ENCODE peak calls at places on chromosomes 12 and 14, in five cellular contexts. R is upper lobe of left lung, V is body of pancreas, O is IMR-90, J is right lobe of liver. E is an unnamed sample.

GRCh38 chr12:115811929-115812328 is 465.6 kb downstream of the MED13L start:
- ATAC-seq in O (no peak), R (no peak), V (no peak), J (no peak), E (no peak)

GRCh38 chr12:94047781-94048567 is 100.4 kb upstream of the PLXNC1 start:
- ATAC-seq in O (no peak), J (no peak), R (no peak), V (no peak), E (no peak)

GRCh38 chr12:27583057-27583797 is 59.2 kb downstream of the PPFIBP1 start:
- ATAC-seq in V (peak), O (peak), J (peak), R (peak), E (no peak)

GRCh38 chr14:79834856-79835255 is 376.4 kb downstream of the DIO2 start:
- ATAC-seq in V (no peak), O (no peak), J (no peak), R (no peak), E (no peak)

GRCh38 chr14:79466938-79467527 is 744.3 kb downstream of the DIO2 start:
- ATAC-seq in J (no peak), O (no peak), R (no peak), V (no peak), E (no peak)

GRCh38 chr14:68230941-68231717 is 411.6 kb downstream of the RAD51B start:
- ATAC-seq in R (no peak), O (no peak), V (no peak), J (peak), E (no peak)

GRCh38 chr14:52951730-52952481 is 1.1 kb upstream of the FERMT2 start:
- ATAC-seq in R (peak), O (peak), J (peak), V (peak), E (peak)

GRCh38 chr12:51424662-51425539 is at the start of gene SLC4A8:
- ATAC-seq in R (peak), J (peak), O (peak), V (peak), E (peak)

GRCh38 chr14:94480809-94481208 is 4.8 kb upstream of the SERPINA9 start:
- ATAC-seq in O (no peak), V (no peak), R (no peak), J (peak), E (no peak)

GRCh38 chr12:93090768-93091172 is 161.7 kb upstream of the EEA1 start:
- ATAC-seq in R (no peak), O (peak), V (no peak), J (no peak), E (no peak)

GRCh38 chr12:9736931-9737705 is 4.2 kb upstream of the CLECL1 start:
- ATAC-seq in O (no peak), J (no peak), R (peak), V (no peak), E (no peak)

GRCh38 chr14:102080183-102081080 is 6.4 kb downstream of the HSP90AA1 start:
- ATAC-seq in O (no peak), J (no peak), V (no peak), R (no peak), E (no peak)

GRCh38 chr12:130863298-130863697 is 8.6 kb upstream of the RAN start:
- ATAC-seq in O (no peak), V (no peak), J (peak), R (no peak), E (no peak)

GRCh38 chr12:104501641-104502040 is 44.9 kb downstream of the CHST11 start:
- ATAC-seq in O (no peak), V (peak), R (no peak), J (no peak), E (no peak)

GRCh38 chr14:60720962-60721330 is 3.2 kb downstream of the SIX4 start:
- ATAC-seq in V (no peak), R (no peak), J (no peak), O (no peak), E (no peak)

GRCh38 chr14:76104802-76105355 is 46.8 kb upstream of the GPATCH2L start:
- ATAC-seq in O (no peak), V (no peak), R (no peak), J (no peak), E (no peak)

GRCh38 chr14:32621585-32621984 is 292.5 kb downstream of the AKAP6 start:
- ATAC-seq in O (no peak), J (no peak), V (no peak), R (no peak), E (no peak)

GRCh38 chr12:109020750-109021380 is at the start of gene SVOP:
- ATAC-seq in V (peak), J (peak), R (peak), O (peak), E (peak)

GRCh38 chr12:23941780-23942179 is 7.7 kb downstream of the SOX5 start:
- ATAC-seq in J (peak), V (no peak), R (no peak), O (no peak), E (no peak)

GRCh38 chr12:9750276-9751203 is 10.2 kb downstream of the CD69 start:
- ATAC-seq in V (peak), O (peak), J (peak), R (peak), E (peak)

GRCh38 chr12:88185279-88185678 is 43.2 kb downstream of the TMTC3 start:
- ATAC-seq in V (no peak), R (no peak), J (no peak), O (no peak), E (no peak)

GRCh38 chr12:88181881-88182280 is 39.8 kb downstream of the TMTC3 start:
- ATAC-seq in O (no peak), V (no peak), J (no peak), R (no peak), E (no peak)

GRCh38 chr12:88184196-88184595 is 42.1 kb downstream of the TMTC3 start:
- ATAC-seq in R (no peak), J (no peak), O (no peak), V (no peak), E (no peak)

GRCh38 chr12:88179436-88180014 is 37.4 kb downstream of the TMTC3 start:
- ATAC-seq in J (no peak), V (no peak), R (no peak), O (no peak), E (no peak)

DNA sequence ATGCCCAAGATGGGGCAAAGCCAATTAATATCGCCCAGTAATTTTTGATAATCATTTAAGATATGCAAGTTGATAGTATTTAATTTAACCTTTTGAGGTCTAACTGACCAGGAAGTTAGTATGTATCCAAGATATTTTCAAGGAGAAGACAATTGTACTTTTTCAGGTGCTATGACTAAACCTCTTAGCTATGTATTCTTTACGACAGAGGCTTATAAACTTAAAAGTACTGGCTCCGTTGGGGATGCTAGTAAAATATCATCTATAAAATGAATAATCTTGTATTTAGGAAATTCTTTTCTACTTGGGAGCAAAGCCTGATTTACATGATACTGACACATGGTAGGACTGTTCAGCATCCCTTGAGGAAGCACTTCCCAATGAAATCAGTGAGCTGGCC is 40.3 kb downstream of the TMTC3 start:
- ATAC-seq in R (no peak), J (no peak), O (no peak), V (no peak), E (no peak)
- H3K27ac ChIP-seq in R (no peak), J (no peak), O (no peak), V (no peak), E (no peak)

DNA sequence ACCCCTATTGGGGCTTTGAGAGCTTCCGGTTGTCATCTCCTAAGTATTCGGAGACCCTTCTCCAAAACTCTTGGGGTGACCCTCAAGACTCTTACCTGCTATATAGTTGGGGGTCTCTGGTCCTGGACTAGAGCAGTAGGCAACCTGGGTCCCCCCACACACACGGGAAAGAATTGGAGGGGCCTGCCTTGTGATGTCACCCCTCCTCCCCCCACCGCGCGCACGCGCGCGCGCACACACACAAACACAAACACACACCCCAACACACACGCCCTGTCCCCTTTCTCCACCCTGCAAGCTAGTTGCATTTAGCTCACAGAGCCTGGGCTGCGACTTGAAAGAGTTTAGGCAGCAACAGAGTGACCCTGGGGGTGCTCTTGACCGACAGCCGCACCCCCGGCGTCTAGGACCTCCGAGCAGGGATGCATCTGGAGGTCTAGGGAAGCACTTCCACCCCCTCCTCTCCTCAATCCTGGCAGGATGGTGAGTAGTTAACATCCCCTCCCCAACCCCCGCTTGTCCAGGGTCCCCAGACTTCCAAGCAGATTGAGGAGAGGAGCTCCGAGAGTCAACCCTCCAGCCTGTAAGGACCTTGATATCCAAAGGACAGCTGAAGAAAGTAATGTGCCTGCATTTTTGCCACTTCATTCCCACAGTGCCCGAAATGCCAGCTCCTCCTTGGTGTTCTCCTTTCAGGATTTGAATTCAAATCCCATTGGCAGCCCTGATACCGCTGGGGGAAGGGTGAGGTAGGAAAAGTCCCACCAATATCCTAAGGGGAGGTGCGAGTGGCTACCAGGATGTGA is 1.4 kb upstream of the DNAJC14 start:
- ATAC-seq in O (peak), J (peak), V (peak), R (peak), E (peak)
- TF ChIP-seq POLR2A in O (no peak), J (peak), V (peak), R (peak), E (peak)

DNA sequence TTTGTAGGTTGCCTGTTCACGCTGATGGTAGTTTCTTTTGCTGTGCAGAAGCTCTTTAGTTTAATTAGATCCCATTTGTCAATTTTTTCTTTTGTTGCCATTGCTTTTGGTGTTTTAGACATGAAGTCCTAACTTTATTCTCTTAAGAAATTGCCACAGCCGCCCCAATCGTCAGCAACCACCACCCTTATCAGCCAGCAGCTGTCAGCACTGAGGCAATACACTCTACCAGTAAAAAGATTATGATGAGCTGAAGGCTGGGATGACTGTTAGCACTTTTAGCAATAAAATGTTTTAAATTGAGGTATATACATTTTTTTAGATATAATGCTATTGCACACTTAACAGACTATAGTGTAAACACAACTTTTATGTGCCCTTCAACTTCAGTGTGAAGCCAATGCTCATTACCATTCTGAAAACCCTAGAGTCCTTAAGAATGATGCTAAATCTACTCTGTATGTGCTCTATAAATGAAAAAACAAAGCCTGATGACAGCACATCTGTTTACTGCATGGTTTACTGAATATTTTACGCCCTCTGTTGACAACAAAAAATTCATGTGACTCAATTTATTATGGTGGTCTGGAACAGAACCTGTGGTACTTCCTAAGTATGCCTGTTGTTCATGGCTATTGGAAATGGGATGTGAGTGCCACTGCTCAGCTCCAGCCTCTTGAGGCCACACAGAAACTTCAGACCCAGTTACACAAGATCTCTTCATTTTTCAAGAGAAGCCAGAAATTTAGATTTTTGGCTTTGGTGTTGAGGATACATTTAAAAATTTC is 197.4 kb downstream of the DUSP6 start:
- ATAC-seq in O (no peak), V (no peak), R (no peak), J (no peak), E (no peak)
- TF ChIP-seq CTCF in O (no peak), V (no peak), R (no peak), J (no peak), E (no peak)

GRCh38 chr12:78703820-78704525 is 160.6 kb upstream of the SYT1 start:
- ATAC-seq in O (peak), J (no peak), V (no peak), R (no peak), E (no peak)
- H3K27ac ChIP-seq in O (no peak), J (no peak), V (no peak), R (no peak), E (no peak)

GRCh38 chr12:124357616-124358015 is 62.7 kb downstream of the RFLNA start:
- ATAC-seq in O (no peak), J (no peak), V (no peak), R (no peak), E (no peak)
- TF ChIP-seq POLR2A in O (no peak), J (no peak), V (no peak), R (no peak), E (no peak)

DNA sequence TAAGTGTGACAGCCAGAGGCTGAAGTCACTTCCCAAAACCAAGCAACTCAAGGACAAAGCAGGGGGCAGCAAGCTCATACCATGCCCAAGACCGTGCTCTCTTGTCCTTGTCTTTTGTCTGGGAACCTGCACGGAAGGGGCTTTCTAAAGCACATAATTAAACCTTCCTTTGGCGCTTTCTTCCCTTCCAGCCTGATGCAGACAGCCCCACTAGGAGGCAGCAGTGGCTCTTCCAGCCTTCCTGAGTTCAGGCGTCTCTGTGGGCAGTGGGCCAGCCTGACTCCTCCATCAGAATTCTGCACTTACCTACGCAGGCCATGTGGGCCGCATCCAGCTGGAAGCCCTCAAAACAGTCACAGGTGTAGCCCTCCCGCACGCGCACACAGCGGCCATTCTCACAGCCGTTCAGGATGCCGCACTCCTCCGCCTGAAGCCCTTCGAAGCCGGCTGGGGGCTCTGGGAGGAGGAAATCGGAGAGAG is 7.6 kb downstream of the ISCA2 start:
- ATAC-seq in O (peak), J (peak), V (peak), R (peak), E (peak)
- TF ChIP-seq CTCF in O (peak), J (peak), V (peak), R (peak), E (no peak)

E was measured in gastroesophageal sphincter.